ENCODE peak calls at places on chromosomes 5 and 9, in six cellular contexts. Q is AG08396; A is stimulated activated CD8-positive, alpha-beta memory T cell treated with anti-CD3 and anti-CD28 coated beads, Interleukin-4, amount 100 ng/mL, for 1 hour; M is fibroblast of lung; L is amniotic stem cell; T is stimulated activated naive B cell treated with anti-CD40 and anti-IgM and Interleukin-4, amounts not matched to agents 10 μg/mL and 1 μg/mL and 100 μg/mL, for 72 hours. J is an unnamed sample.

GRCh38 chr5:143106175-143106574 is 297.3 kb downstream of the NR3C1 start:
- DNase-seq in M (peak; percentile 64), A (no peak), L (no peak), Q (peak; percentile 40), T (no peak), J (no peak)

GRCh38 chr9:96483733-96484240 is 33.8 kb downstream of the HABP4 start:
- DNase-seq in L (no peak), Q (no peak), A (no peak), T (no peak), M (no peak), J (no peak)

GRCh38 chr5:75622564-75622963 is 11.3 kb downstream of the ANKDD1B start:
- DNase-seq in A (no peak), L (no peak), T (no peak), Q (no peak), M (peak; percentile 79), J (no peak)

GRCh38 chr9:137297966-137298365 is 4.1 kb downstream of the NRARP start:
- DNase-seq in Q (no peak), M (no peak), A (no peak), T (no peak), L (no peak), J (no peak)

GRCh38 chr9:99368341-99369326 is 146.6 kb downstream of the SEC61B start:
- DNase-seq in M (peak; percentile 79), T (peak; percentile 62), Q (peak; percentile 60), L (peak; percentile 70), A (no peak), J (peak; percentile 77)

GRCh38 chr9:32502459-32502858 is 23.5 kb downstream of the RIGI start:
- DNase-seq in T (no peak), M (peak; percentile 89), A (no peak), Q (peak; percentile 14), L (no peak), J (no peak)

GRCh38 chr5:34576849-34577248 is 79.3 kb upstream of the RAI14 start:
- DNase-seq in M (peak; percentile 31), L (no peak), T (no peak), Q (no peak), A (no peak), J (no peak)

GRCh38 chr5:23257656-23258055 is 249.8 kb upstream of the PRDM9 start:
- DNase-seq in T (no peak), Q (no peak), L (no peak), M (no peak), A (no peak), J (no peak)

GRCh38 chr5:34854459-34855174 is 15.7 kb downstream of the TTC23L start:
- DNase-seq in T (peak; percentile 5), A (no peak), M (peak; percentile 86), L (no peak), Q (no peak), J (no peak)

GRCh38 chr9:112487799-112488345 is 1.2 kb downstream of the KIAA1958 start:
- DNase-seq in A (no peak), T (no peak), Q (no peak), M (peak; percentile 32), L (no peak), J (no peak)

GRCh38 chr5:51821697-51822096 is 438.4 kb downstream of the ISL1 start:
- DNase-seq in Q (no peak), L (no peak), T (no peak), A (no peak), M (no peak), J (no peak)

GRCh38 chr5:73617510-73618279 is 8.3 kb upstream of the ARHGEF28 start:
- DNase-seq in T (no peak), Q (peak; percentile 27), M (peak; percentile 47), A (no peak), L (no peak), J (no peak)

GRCh38 chr9:76415731-76416130 is 21.5 kb upstream of the RFK start:
- DNase-seq in M (peak; percentile 79), A (no peak), Q (no peak), T (no peak), L (no peak), J (no peak)

GRCh38 chr9:125323615-125324014 is 62.0 kb downstream of the GAPVD1 start:
- DNase-seq in Q (peak; percentile 17), M (peak; percentile 51), L (no peak), T (no peak), A (no peak), J (no peak)

GRCh38 chr5:1182633-1183423 is 18.6 kb upstream of the SLC6A19 start:
- DNase-seq in M (no peak), T (no peak), A (no peak), L (no peak), Q (no peak), J (peak; percentile 30)

GRCh38 chr5:153699035-153699434 is 208.6 kb downstream of the GRIA1 start:
- DNase-seq in Q (no peak), L (no peak), M (peak; percentile 24), T (no peak), A (no peak), J (no peak)

GRCh38 chr5:38715671-38716070 is 130.1 kb upstream of the OSMR start:
- DNase-seq in T (no peak), Q (no peak), A (no peak), M (no peak), L (no peak), J (no peak)

GRCh38 chr5:127518319-127518621 is 830 bp downstream of the PRRC1 start:
- DNase-seq in L (no peak), T (no peak), Q (no peak), M (peak; percentile 74), A (no peak), J (no peak)